ENCODE peak calls at places on chromosomes 7 and 10, in four cellular contexts. X, N, Y and K are unnamed samples.

GRCh38 chr7:4712371-4713182 is 30.5 kb downstream of the FOXK1 start:
- DNase-seq in Y (no peak), N (peak; percentile 56), X (no peak), K (peak; percentile 32)

GRCh38 chr10:11782793-11783557 is 40.2 kb upstream of the PROSER2 start:
- DNase-seq in Y (peak; percentile 35), N (peak; percentile 57), X (peak; percentile 48), K (peak; percentile 61)

GRCh38 chr7:39735903-39736302 is 112.5 kb downstream of the RALA start:
- DNase-seq in N (peak; percentile 42), X (no peak), Y (peak; percentile 19), K (peak; percentile 55)

GRCh38 chr7:55838595-55838994 is 24.0 kb downstream of the SEPTIN14 start:
- DNase-seq in Y (no peak), N (no peak), X (no peak), K (no peak)

GRCh38 chr7:106865130-106866115 is at the start of gene PIK3CG:
- DNase-seq in N (peak; percentile 67), X (no peak), Y (peak; percentile 41), K (no peak)

GRCh38 chr7:126589068-126589684 is 663.6 kb downstream of the GRM8 start:
- DNase-seq in X (no peak), Y (no peak), N (no peak), K (no peak)

GRCh38 chr7:134553976-134554375 is 5.1 kb downstream of the AKR1B15 start:
- DNase-seq in Y (no peak), X (no peak), N (no peak), K (no peak)

GRCh38 chr7:142436601-142437000 is 178.7 kb upstream of the PRSS58 start:
- DNase-seq in N (peak; percentile 35), X (no peak), Y (no peak), K (no peak)

GRCh38 chr7:76294344-76295024 is 8.0 kb upstream of the HSPB1 start:
- DNase-seq in N (peak; percentile 70), X (peak; percentile 87), Y (no peak), K (peak; percentile 92)

GRCh38 chr10:125880719-125881118 is 373 bp downstream of the DHX32 start:
- DNase-seq in Y (no peak), N (no peak), X (no peak), K (no peak)

GRCh38 chr7:87156709-87157108 is 4.5 kb downstream of the DMTF1 start:
- DNase-seq in N (no peak), Y (no peak), X (no peak), K (no peak)

GRCh38 chr10:46006219-46006618 is 24.2 kb downstream of the NCOA4 start:
- DNase-seq in X (no peak), N (no peak), Y (no peak), K (no peak)

GRCh38 chr10:80501913-80502521 is 35.7 kb upstream of the SH2D4B start:
- DNase-seq in N (no peak), Y (no peak), X (no peak), K (no peak)

GRCh38 chr7:47451851-47452205 is 130.1 kb downstream of the TNS3 start:
- DNase-seq in N (no peak), Y (no peak), X (no peak), K (no peak)

GRCh38 chr7:25726682-25727357 is 425.2 kb upstream of the NFE2L3 start:
- DNase-seq in N (no peak), X (no peak), Y (no peak), K (no peak)

GRCh38 chr7:127632276-127632910 is 14.5 kb upstream of the PAX4 start:
- DNase-seq in X (no peak), N (no peak), Y (no peak), K (no peak)

GRCh38 chr7:38753347-38753746 is 122.2 kb upstream of the AMPH start:
- DNase-seq in N (no peak), Y (no peak), X (no peak), K (no peak)

GRCh38 chr10:80202934-80203834 is 2.2 kb downstream of the ANXA11 start:
- DNase-seq in X (no peak), Y (peak; percentile 55), N (peak; percentile 87), K (no peak)

GRCh38 chr7:22728416-22729029 is 1.5 kb downstream of the IL6 start:
- DNase-seq in X (no peak), N (peak; percentile 42), Y (no peak), K (no peak)

GRCh38 chr7:15561840-15562239 is at the start of gene AGMO:
- DNase-seq in N (no peak), Y (no peak), X (no peak), K (no peak)

GRCh38 chr7:10588084-10588483 is 385.6 kb upstream of the PHF14 start:
- DNase-seq in N (no peak), X (no peak), Y (no peak), K (no peak)

GRCh38 chr10:58712136-58712535 is 199.5 kb downstream of the BICC1 start:
- DNase-seq in N (no peak), X (no peak), Y (no peak), K (no peak)

DNA sequence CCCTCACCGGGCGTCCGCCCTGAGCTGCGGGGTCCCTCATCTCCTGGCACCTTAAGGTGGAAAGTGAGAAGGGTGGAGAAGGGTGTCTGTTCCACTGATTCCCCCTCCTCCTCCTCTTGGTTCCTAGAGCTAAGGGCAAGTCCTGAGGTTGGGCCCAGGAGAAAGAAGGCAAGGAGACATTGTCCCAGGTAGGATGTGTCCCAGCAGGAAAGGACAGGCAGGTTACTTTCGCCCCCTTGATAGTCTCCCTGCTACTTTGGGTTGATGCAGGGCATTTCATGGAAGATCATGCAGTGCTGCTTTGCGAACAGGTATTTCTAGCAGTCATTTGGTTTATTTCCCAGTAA is 582 bp downstream of the STEAP2 start:
- DNase-seq in N (no peak), Y (no peak), X (no peak), K (no peak)
- TF ChIP-seq NRF1 in N (no peak), Y (no peak), X (no peak), K (no peak)

DNA sequence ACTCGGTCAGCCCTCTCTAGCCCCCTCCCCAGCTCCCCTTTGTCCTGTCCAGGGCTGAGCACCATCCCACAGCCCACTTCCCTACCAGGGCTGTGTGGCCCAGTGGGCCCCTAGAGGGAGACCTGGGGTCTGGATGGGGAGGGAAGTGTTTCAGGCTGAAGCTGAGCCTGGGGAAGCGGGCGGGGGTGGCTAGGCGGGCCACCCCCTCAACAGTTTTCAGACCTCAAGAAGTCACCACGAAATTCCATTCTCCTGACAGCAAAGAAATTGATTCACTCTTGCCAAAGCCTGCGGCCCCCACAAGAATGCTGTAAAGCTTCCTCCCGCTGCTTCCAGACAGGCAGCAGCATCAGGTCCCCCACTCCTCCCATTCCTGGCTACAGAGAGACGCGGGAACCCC is 2.6 kb upstream of the LFNG start:
- DNase-seq in Y (no peak), X (no peak), N (no peak), K (no peak)
- TF ChIP-seq NRF1 in Y (no peak), X (no peak), N (no peak), K (no peak)

DNA sequence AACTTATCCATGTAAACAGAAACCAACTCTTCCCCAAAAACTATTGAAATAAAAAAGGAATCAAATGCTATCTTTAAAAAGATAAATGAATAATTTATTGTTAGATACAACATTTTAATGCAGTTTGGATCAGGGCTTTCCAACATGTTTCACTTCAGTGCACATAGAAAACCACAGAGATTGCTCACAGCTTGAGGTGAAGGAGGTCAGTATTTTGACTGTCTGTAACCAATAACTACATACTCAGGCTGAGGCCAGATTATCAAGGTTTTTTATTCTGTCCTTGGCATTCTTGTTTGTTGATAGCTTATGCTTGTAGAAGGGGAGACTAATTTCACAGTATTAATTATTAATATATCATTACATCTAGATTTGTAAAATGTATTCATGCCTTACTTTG is 195.5 kb downstream of the PRKG1 start:
- DNase-seq in X (no peak), N (no peak), Y (no peak), K (no peak)
- TF ChIP-seq NRF1 in X (no peak), N (no peak), Y (no peak), K (no peak)

DNA sequence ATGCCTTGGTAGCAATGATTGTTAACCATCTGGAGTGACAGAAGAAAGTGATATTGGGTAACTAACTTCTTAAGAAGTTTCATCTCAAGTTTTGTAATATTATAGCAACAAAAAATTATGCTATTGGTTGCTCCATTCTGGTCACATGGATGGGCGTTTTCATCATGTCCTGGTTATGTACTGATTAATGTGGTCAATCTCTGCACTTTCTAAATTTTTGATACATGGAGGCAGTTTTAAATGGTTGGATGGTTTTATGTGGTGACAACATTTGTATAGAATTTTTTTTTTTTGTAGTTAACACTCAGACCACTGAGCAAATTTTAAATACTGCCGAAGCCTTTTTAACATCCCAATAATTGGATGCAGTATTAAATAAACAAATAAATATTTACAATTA is 55.2 kb upstream of the CCAR1 start:
- DNase-seq in Y (no peak), N (no peak), X (no peak), K (no peak)
- TF ChIP-seq NRF1 in Y (no peak), N (no peak), X (no peak), K (no peak)